ENCODE peak calls at places on chromosomes 7 and 10, in seven cellular contexts. O, D, L, N, C, R and X are unnamed samples.

GRCh38 chr10:88991900-88992237 is 1.3 kb downstream of the FAS start:
- DNase-seq in O (no peak), R (no peak), D (no peak), C (no peak), L (no peak), N (no peak), X (no peak)

GRCh38 chr10:3248526-3249255 is 76.1 kb upstream of the PITRM1 start:
- DNase-seq in N (no peak), O (no peak), L (no peak), C (peak), D (no peak), R (no peak), X (no peak)

GRCh38 chr7:81659697-81660395 is 110.0 kb downstream of the HGF start:
- DNase-seq in C (no peak), R (no peak), N (no peak), L (no peak), D (no peak), O (no peak), X (no peak)

GRCh38 chr10:87092861-87093460 is 1.7 kb downstream of the GLUD1 start:
- DNase-seq in L (no peak), O (no peak), N (peak), R (peak), C (no peak), D (no peak), X (no peak)

GRCh38 chr10:43001427-43001795 is 75.5 kb upstream of the RET start:
- DNase-seq in N (no peak), L (no peak), O (no peak), R (no peak), C (no peak), D (no peak), X (no peak)

GRCh38 chr7:5523052-5523711 is 99.5 kb upstream of the TNRC18 start:
- DNase-seq in D (no peak), R (peak), L (no peak), C (no peak), N (peak), O (no peak), X (no peak)

GRCh38 chr10:59108886-59109288 is 67.6 kb upstream of the PHYHIPL start:
- DNase-seq in N (no peak), D (no peak), R (no peak), C (no peak), L (no peak), O (no peak), X (no peak)

GRCh38 chr7:289756-290553 is at the start of gene FOXL3:
- DNase-seq in R (no peak), C (no peak), L (no peak), N (no peak), O (peak), D (no peak), X (no peak)

GRCh38 chr10:96587255-96588059 is 645 bp upstream of the TM9SF3 start:
- DNase-seq in C (peak), R (no peak), D (no peak), L (peak), O (no peak), N (peak), X (no peak)

GRCh38 chr10:128036746-128037542 is 89.3 kb downstream of the MKI67 start:
- DNase-seq in L (no peak), R (no peak), N (peak), C (no peak), D (no peak), O (no peak), X (peak)

GRCh38 chr7:52779004-52779403 is 256.4 kb upstream of the POM121L12 start:
- DNase-seq in O (no peak), N (no peak), R (no peak), C (no peak), D (no peak), L (no peak), X (no peak)

DNA sequence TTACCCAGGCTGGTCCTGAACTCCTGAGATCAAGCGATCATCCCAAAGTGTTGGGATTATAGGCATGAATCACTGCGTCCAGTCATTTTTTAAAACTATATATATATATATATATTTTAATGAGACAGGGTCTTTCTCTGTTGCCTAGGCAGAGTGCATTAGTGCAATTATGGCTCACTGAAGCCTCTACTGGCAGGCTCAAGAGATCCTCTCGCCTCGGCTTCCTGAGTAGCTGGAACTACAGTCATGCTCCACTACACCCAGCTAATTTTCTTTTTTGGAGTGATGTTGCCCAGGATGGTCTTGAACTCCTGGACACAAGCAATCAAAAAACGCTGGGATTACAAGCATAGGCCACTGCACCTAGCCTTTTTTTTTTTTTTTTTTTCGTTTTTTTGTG is 55.3 kb upstream of the KAT6B start:
- DNase-seq in D (no peak), R (no peak), C (no peak), O (no peak), N (no peak), L (no peak), X (no peak)
- TF ChIP-seq CTCF in D (no peak), R (no peak), C (no peak), O (no peak), N (no peak), L (no peak), X (no peak)

DNA sequence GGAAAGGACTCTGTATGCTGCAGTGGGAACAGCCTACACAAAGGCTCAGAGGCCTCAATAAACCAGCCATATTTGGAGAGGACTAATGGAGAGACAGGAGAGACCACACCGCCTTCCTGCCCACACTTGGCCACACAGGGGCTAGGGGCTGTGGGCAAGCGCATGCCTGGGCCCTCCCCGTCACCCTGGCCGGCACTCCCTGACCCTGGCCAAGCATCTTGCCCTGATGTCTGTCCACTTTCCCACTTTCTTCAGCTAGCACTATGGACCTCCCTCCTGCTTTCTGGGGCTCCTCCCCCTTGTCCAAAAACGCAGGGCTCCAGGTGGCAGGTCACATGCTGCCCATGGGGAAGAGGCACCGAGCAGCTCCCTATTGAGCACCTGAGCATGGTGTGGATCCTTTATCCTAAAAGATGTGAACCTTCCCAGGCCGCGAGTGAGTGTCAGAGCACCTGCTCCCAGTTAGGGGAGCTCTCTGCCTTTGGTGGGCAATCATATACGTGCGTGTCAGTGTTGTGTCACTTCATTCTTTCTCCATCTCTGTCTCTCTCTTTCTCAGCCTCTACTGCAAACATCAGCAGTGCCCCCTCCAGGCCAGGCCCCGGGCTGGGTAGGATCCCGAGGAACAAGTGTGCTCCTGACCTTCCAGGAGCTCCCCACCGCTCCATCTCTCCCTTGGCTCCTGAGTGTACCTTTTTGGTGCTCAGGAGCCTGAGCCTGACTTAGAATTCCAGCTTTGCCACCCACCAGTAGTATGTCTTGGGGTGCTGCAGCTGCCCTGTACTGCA is 74.0 kb downstream of the ZMIZ1 start:
- DNase-seq in L (no peak), O (no peak), R (no peak), D (no peak), C (no peak), N (no peak), X (no peak)
- TF ChIP-seq CTCF in L (no peak), O (no peak), R (peak), D (no peak), C (no peak), N (no peak), X (peak)

GRCh38 chr10:71705582-71705981 is 14.0 kb downstream of the C10orf105 start:
- DNase-seq in O (no peak), D (no peak), C (no peak), R (no peak), L (no peak), N (no peak), X (no peak)
- TF ChIP-seq CTCF in O (no peak), D (no peak), C (peak), R (no peak), L (no peak), N (no peak), X (no peak)

GRCh38 chr10:47401874-47402645 is 18.0 kb upstream of the ZNF488 start:
- DNase-seq in L (no peak), C (no peak), O (no peak), R (no peak), D (no peak), N (no peak), X (no peak)

GRCh38 chr10:47402681-47403301 is 18.7 kb upstream of the ZNF488 start:
- DNase-seq in O (no peak), N (peak), R (peak), D (no peak), L (no peak), C (peak), X (no peak)

GRCh38 chr10:47404446-47404845 is 20.4 kb upstream of the ZNF488 start:
- DNase-seq in O (no peak), N (no peak), D (no peak), L (no peak), R (peak), C (no peak), X (no peak)

GRCh38 chr10:47404937-47405336 is 20.8 kb upstream of the ZNF488 start:
- DNase-seq in N (no peak), L (no peak), O (no peak), R (no peak), D (no peak), C (no peak), X (no peak)

DNA sequence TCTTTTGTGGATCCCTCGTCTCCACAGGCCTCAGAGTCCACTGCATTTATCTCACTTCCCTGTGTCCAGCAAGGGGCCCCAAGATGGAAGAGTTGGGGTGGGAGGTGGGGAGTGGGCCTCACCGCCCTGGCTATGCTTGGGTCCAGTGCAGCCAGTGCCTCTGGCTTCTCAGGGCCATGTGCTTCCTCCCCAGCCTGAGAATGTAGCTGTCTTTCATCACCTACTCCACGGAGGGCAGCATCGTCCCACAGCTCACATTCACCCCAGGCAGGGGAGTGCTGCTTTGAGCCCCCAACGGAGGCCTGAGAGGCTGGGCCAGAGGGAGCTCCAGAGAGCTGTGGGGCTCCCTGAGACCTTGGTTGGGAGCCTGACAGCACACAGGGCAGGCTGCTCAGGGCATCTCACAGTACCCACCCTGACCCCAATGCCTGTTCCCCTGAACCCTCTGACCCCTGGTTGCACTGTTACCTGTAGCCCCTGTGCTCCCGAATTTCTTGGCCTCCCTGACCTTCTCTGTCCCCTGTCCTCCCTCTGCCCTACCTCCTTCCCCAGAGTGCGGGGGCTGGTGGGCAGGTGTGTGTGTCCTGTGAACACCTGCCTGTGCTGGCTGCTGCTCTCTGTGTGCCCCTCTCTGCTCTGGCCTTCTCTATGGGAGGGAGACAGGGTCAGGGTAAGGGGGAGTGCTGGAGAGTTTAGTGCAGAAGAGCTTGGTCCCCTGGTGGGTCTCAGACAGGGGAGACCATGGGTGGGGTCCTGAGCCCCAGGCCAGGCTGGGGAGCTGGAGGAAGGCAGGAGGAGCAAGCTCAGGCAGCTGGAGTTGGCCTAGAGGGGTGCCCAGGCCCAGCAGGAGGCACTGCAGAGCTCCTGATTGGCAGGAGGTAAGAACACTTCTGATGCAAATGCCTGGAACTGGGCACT is 19.6 kb upstream of the ZNF488 start:
- DNase-seq in L (no peak), C (no peak), R (peak), D (no peak), N (no peak), O (no peak), X (no peak)
- TF ChIP-seq CTCF in L (no peak), C (no peak), R (no peak), D (no peak), N (no peak), O (no peak), X (no peak)

GRCh38 chr7:105389889-105390288 is 1.2 kb upstream of the SRPK2 start:
- DNase-seq in C (no peak), L (no peak), O (no peak), N (no peak), D (no peak), R (no peak), X (no peak)

GRCh38 chr7:105388373-105389089 is at the start of gene SRPK2:
- DNase-seq in L (peak), D (peak), N (peak), R (peak), C (no peak), O (peak), X (peak)

GRCh38 chr7:105391429-105391828 is 2.7 kb upstream of the SRPK2 start:
- DNase-seq in N (no peak), R (no peak), L (no peak), C (no peak), D (no peak), O (no peak), X (no peak)

GRCh38 chr7:105387621-105388372 is 924 bp downstream of the SRPK2 start:
- DNase-seq in D (peak), O (peak), C (no peak), R (peak), N (peak), L (peak), X (no peak)

GRCh38 chr7:105389090-105389650 is 449 bp upstream of the SRPK2 start:
- DNase-seq in L (peak), O (no peak), D (peak), N (peak), R (peak), C (no peak), X (no peak)
- TF ChIP-seq CTCF in L (no peak), O (no peak), D (no peak), N (no peak), R (no peak), C (peak), X (no peak)

GRCh38 chr10:133373104-133373624 is at the start of gene ECHS1:
- DNase-seq in C (peak), D (peak), O (peak), R (peak), L (peak), N (peak), X (peak)
- TF ChIP-seq CTCF in C (no peak), D (no peak), O (no peak), R (no peak), L (no peak), N (no peak), X (no peak)

DNA sequence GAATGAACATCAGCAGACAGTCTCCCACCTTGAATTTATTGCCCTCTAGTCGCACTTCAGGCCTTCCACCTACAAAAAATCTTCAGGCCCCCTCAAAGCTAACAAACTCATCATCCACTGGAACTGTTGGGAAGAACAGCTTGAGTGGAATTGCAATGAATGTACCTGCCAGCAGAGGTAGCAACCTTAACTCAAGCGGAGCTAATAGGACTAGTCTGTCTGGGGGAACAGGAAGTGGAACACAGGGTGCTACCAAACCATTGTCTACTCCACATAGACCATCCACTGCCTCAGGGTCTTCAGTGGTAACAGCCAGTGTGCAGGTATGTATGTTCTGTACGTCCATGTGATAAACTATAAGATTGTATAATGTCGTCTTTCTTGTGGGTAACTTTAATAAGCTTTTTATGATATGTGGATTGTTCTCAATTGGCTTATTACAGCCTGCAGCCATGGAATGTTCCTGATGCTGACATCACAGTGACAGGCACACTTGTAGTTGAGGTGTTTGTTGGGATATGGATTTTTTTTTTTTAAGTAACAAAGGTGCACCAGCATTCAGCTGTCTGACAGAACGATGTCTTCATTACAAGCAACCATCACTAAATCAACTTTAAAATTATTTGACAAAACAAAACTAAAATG is 53.3 kb downstream of the UBN2 start:
- DNase-seq in R (no peak), O (no peak), D (no peak), L (no peak), C (no peak), N (peak), X (no peak)
- TF ChIP-seq CTCF in R (no peak), O (no peak), D (no peak), L (no peak), C (no peak), N (no peak), X (no peak)

GRCh38 chr7:138979988-138980574 is 1.1 kb downstream of the KIAA1549 start:
- DNase-seq in O (no peak), D (no peak), C (no peak), R (no peak), N (no peak), L (no peak), X (no peak)

GRCh38 chr7:138981332-138982203 is at the start of gene KIAA1549:
- DNase-seq in C (no peak), L (no peak), N (peak), D (peak), R (peak), O (peak), X (no peak)

GRCh38 chr7:138980575-138981285 is 459 bp downstream of the KIAA1549 start:
- DNase-seq in C (no peak), N (no peak), R (no peak), D (peak), L (no peak), O (no peak), X (no peak)

GRCh38 chr7:138978541-138979184 is 2.5 kb downstream of the KIAA1549 start:
- DNase-seq in C (no peak), N (no peak), L (no peak), R (no peak), O (no peak), D (no peak), X (no peak)

GRCh38 chr7:138979226-138979979 is 1.8 kb downstream of the KIAA1549 start:
- DNase-seq in O (no peak), L (no peak), C (no peak), N (no peak), D (no peak), R (no peak), X (no peak)
- TF ChIP-seq CTCF in O (no peak), L (no peak), C (peak), N (peak), D (no peak), R (peak), X (peak)